ENCODE peak calls at places on chromosomes 16 and 17, in ten cellular contexts. V is kidney glomerular epithelial cell; Y is MCF 10A; P is effector memory CD4-positive, alpha-beta T cell; N is B cell; X is left ventricle myocardium inferior; A is activated CD4-positive, CD25-positive, alpha-beta regulatory T cell treated with anti-CD3 and anti-CD28 coated beads, Interleukin-2, amount 50 U/mL, for 16 hours; J is activated naive CD8-positive, alpha-beta T cell treated with anti-CD3 and anti-CD28 coated beads, Interleukin-2, amount 50 U/mL, for 24 hours; E is neural crest cell; Z is EH. W is an unnamed sample.

GRCh38 chr17:81323411-81323868 is 28.3 kb upstream of the SLC38A10 start:
- DNase-seq in J (no peak), E (no peak), P (no peak), V (no peak), A (no peak), N (no peak), X (no peak), Y (no peak), Z (no peak), W (no peak)

GRCh38 chr16:17544304-17544703 is 73.5 kb upstream of the XYLT1 start:
- DNase-seq in Z (no peak), J (no peak), P (no peak), A (no peak), E (no peak), Y (no peak), N (no peak), X (no peak), V (no peak), W (no peak)

GRCh38 chr16:58536278-58536677 is 21.0 kb downstream of the SETD6 start:
- DNase-seq in V (no peak), Z (no peak), X (no peak), P (no peak), J (no peak), A (no peak), E (no peak), N (no peak), Y (no peak), W (no peak)

GRCh38 chr17:80795737-80796136 is 195.9 kb upstream of the CHMP6 start:
- DNase-seq in Z (no peak), E (no peak), N (peak; percentile 30), P (no peak), V (peak; percentile 7), Y (no peak), J (no peak), X (peak; percentile 70), A (no peak), W (no peak)

GRCh38 chr16:3642397-3643094 is 11.9 kb upstream of the DNASE1 start:
- DNase-seq in A (no peak), Z (peak; percentile 47), E (no peak), X (no peak), Y (peak; percentile 53), P (no peak), N (no peak), J (no peak), V (no peak), W (no peak)

GRCh38 chr16:2015117-2015946 is 4.3 kb upstream of the NPW start:
- DNase-seq in A (no peak), N (no peak), E (no peak), J (no peak), X (no peak), P (no peak), Z (peak; percentile 38), Y (peak; percentile 96), V (no peak), W (no peak)

GRCh38 chr16:57403965-57404817 is at the start of gene CCL17:
- DNase-seq in X (no peak), P (no peak), A (no peak), Y (no peak), E (no peak), J (no peak), V (no peak), N (no peak), Z (no peak), W (no peak)

GRCh38 chr17:50062323-50063243 is 6.7 kb downstream of the ITGA3 start:
- DNase-seq in Y (peak; percentile 100), J (no peak), E (no peak), Z (peak; percentile 98), P (no peak), V (peak; percentile 92), X (peak; percentile 83), A (no peak), N (no peak), W (no peak)

GRCh38 chr17:49557204-49558024 is 18.3 kb upstream of the NXPH3 start:
- DNase-seq in N (peak; percentile 46), Y (peak; percentile 62), E (peak; percentile 56), V (peak; percentile 29), J (peak; percentile 47), X (no peak), Z (peak; percentile 63), P (no peak), A (no peak), W (peak; percentile 73)

GRCh38 chr16:53465606-53466290 is 31.5 kb downstream of the RBL2 start:
- DNase-seq in X (no peak), V (peak; percentile 60), N (no peak), Z (peak; percentile 68), E (no peak), P (no peak), A (no peak), J (no peak), Y (peak; percentile 85), W (no peak)

GRCh38 chr16:64589836-64590235 is 532.0 kb downstream of the CDH11 start:
- DNase-seq in E (no peak), P (no peak), A (no peak), Y (peak; percentile 69), V (peak; percentile 22), X (no peak), Z (peak; percentile 86), J (no peak), N (no peak), W (no peak)

GRCh38 chr16:51949260-51949659 is 597.7 kb downstream of the TOX3 start:
- DNase-seq in N (no peak), Y (no peak), V (no peak), X (no peak), Z (no peak), E (no peak), P (no peak), A (no peak), J (no peak), W (no peak)

GRCh38 chr16:57184890-57185445 is 871 bp downstream of the PSME3IP1 start:
- DNase-seq in J (peak; percentile 3), V (no peak), Y (no peak), X (no peak), N (no peak), Z (no peak), E (no peak), P (no peak), A (no peak), W (no peak)

GRCh38 chr16:24518498-24518897 is 20.9 kb upstream of the RBBP6 start:
- DNase-seq in E (no peak), J (no peak), Z (no peak), P (no peak), V (no peak), N (no peak), X (no peak), Y (no peak), A (no peak), W (no peak)

GRCh38 chr17:47192549-47192948 is 3.5 kb upstream of the CDC27 start:
- DNase-seq in Z (peak; percentile 26), P (no peak), N (peak; percentile 49), J (no peak), V (no peak), Y (no peak), A (no peak), E (no peak), X (no peak), W (no peak)

GRCh38 chr16:610513-611381 is 20.0 kb upstream of the WFIKKN1 start:
- DNase-seq in J (peak; percentile 74), Y (peak; percentile 72), X (no peak), A (no peak), Z (peak; percentile 35), N (no peak), E (no peak), P (peak; percentile 34), V (no peak), W (peak; percentile 93)

GRCh38 chr17:36846410-36847292 is 90.6 kb upstream of the LHX1 start:
- DNase-seq in E (no peak), P (no peak), Z (no peak), A (no peak), Y (no peak), X (no peak), N (no peak), V (no peak), J (no peak), W (no peak)

GRCh38 chr17:80498920-80499410 is 22.6 kb upstream of the NPTX1 start:
- DNase-seq in N (no peak), A (no peak), V (no peak), E (no peak), Z (no peak), X (no peak), Y (no peak), J (no peak), P (no peak), W (no peak)

GRCh38 chr17:35069311-35069710 is 5.8 kb upstream of the RFFL start:
- DNase-seq in X (no peak), J (no peak), E (no peak), P (no peak), A (no peak), Z (peak; percentile 45), V (peak; percentile 51), Y (no peak), N (no peak), W (no peak)

GRCh38 chr16:74574146-74574545 is 32.8 kb downstream of the GLG1 start:
- DNase-seq in Z (no peak), V (no peak), J (no peak), E (no peak), P (no peak), X (no peak), A (no peak), N (no peak), Y (no peak), W (no peak)

GRCh38 chr16:35599429-35600165 is 2140.2 kb downstream of the TP53TG3F start:
- DNase-seq in Y (peak; percentile 27), V (no peak), Z (no peak), X (no peak), E (no peak), N (no peak), J (no peak), A (no peak), P (no peak), W (no peak)

W was measured in iPS-NIHi11.